ENCODE peak calls at places on chromosome 12, in eight cellular contexts. A is lower lobe of right lung, X is neural progenitor cell, Q is heart right ventricle, Z is neuronal stem cell, D is body of pancreas, K is BJ, R is right lobe of liver. V is an unnamed sample. For H3K27me3, the result is how much of the 10 kb centered on the place peaks cover.

GRCh38 chr12:106309671-106310313 is 7.3 kb downstream of the TCP11L2 start:
- DNase-seq in A (no peak), X (no peak), Z (no peak), Q (no peak), D (no peak), R (no peak), K (peak), V (no peak)

GRCh38 chr12:116222358-116222757 is 55.1 kb downstream of the MED13L start:
- DNase-seq in X (no peak), K (peak), Q (no peak), A (no peak), R (peak), D (peak), Z (no peak), V (no peak)

GRCh38 chr12:94240171-94240570 is 91.8 kb downstream of the PLXNC1 start:
- DNase-seq in Z (no peak), R (no peak), K (no peak), A (no peak), Q (no peak), D (no peak), X (no peak), V (no peak)

GRCh38 chr12:120939523-120939922 is 35.4 kb upstream of the SPPL3 start:
- DNase-seq in R (no peak), Z (no peak), A (peak), D (no peak), X (no peak), K (no peak), Q (no peak), V (no peak)

GRCh38 chr12:124519741-124520140 is 47.7 kb downstream of the NCOR2 start:
- DNase-seq in Q (no peak), K (no peak), A (no peak), R (no peak), Z (no peak), X (no peak), D (no peak), V (no peak)

GRCh38 chr12:88418856-88419497 is 161.3 kb downstream of the KITLG start:
- DNase-seq in K (no peak), Z (no peak), Q (no peak), A (no peak), X (no peak), R (no peak), D (no peak), V (no peak)

GRCh38 chr12:63069860-63070617 is 81.0 kb downstream of the AVPR1A start:
- DNase-seq in Z (no peak), K (no peak), A (no peak), R (no peak), Q (no peak), D (no peak), X (no peak), V (no peak)

GRCh38 chr12:40622246-40622838 is 69.9 kb upstream of the CNTN1 start:
- DNase-seq in X (peak), A (peak), K (no peak), R (peak), Z (peak), Q (peak), D (peak), V (peak)

GRCh38 chr12:70756118-70756517 is 118.9 kb upstream of the PTPRB start:
- DNase-seq in K (peak), Q (no peak), D (no peak), Z (no peak), A (no peak), R (no peak), X (no peak), V (no peak)

GRCh38 chr12:76020731-76021672 is 10.6 kb downstream of the PHLDA1 start:
- DNase-seq in X (no peak), A (no peak), D (no peak), Z (no peak), R (no peak), K (peak), Q (no peak), V (no peak)

GRCh38 chr12:5442251-5443006 is 10.5 kb downstream of the NTF3 start:
- DNase-seq in R (no peak), Q (no peak), D (peak), K (no peak), X (peak), Z (peak), A (no peak), V (peak)

GRCh38 chr12:117091758-117092510 is 7.3 kb downstream of the TESC start:
- DNase-seq in X (no peak), Q (no peak), A (peak), R (no peak), K (no peak), D (no peak), Z (no peak), V (no peak)

GRCh38 chr12:40146800-40147797 is 41.2 kb upstream of the SLC2A13 start:
- DNase-seq in K (no peak), Z (no peak), A (no peak), Q (no peak), X (no peak), R (no peak), D (no peak), V (no peak)

GRCh38 chr12:113230315-113231274 is 9.3 kb downstream of the TPCN1 start:
- DNase-seq in Z (no peak), X (no peak), D (peak), K (no peak), Q (peak), A (no peak), R (no peak), V (no peak)

GRCh38 chr12:2054091-2055018 is 1.6 kb downstream of the CACNA1C start:
- DNase-seq in A (no peak), Q (no peak), R (no peak), Z (no peak), K (no peak), X (peak), D (no peak), V (peak)

GRCh38 chr12:46300906-46301305 is 32.1 kb upstream of the SLC38A1 start:
- DNase-seq in Q (no peak), X (no peak), D (no peak), Z (no peak), R (no peak), A (no peak), K (no peak), V (no peak)

GRCh38 chr12:90065301-90065801 is 356.7 kb upstream of the ATP2B1 start:
- DNase-seq in Z (no peak), D (no peak), K (no peak), A (no peak), Q (no peak), X (no peak), R (no peak), V (peak)

GRCh38 chr12:26473291-26473690 is 277.9 kb downstream of the SSPN start:
- DNase-seq in D (no peak), R (no peak), K (no peak), Q (no peak), X (no peak), Z (no peak), A (no peak), V (no peak)

GRCh38 chr12:57740656-57741412 is 2.3 kb upstream of the AGAP2 start:
- DNase-seq in D (no peak), Z (no peak), R (no peak), K (no peak), X (no peak), A (peak), Q (no peak), V (no peak)

GRCh38 chr12:111455448-111456320 is 50.0 kb downstream of the SH2B3 start:
- DNase-seq in R (no peak), X (no peak), Q (no peak), A (no peak), Z (no peak), D (no peak), K (no peak), V (no peak)

GRCh38 chr12:104507672-104508071 is 50.9 kb downstream of the CHST11 start:
- DNase-seq in Z (no peak), R (no peak), Q (no peak), D (no peak), X (no peak), K (no peak), A (no peak), V (no peak)

GRCh38 chr12:103632554-103633216 is 45.6 kb downstream of the STAB2 start:
- DNase-seq in X (peak), R (peak), Z (peak), A (peak), Q (no peak), K (no peak), D (peak), V (peak)

GRCh38 chr12:51901121-51901812 is 6.0 kb upstream of the ACVRL1 start:
- DNase-seq in Z (no peak), D (no peak), A (no peak), R (no peak), X (no peak), Q (no peak), K (no peak), V (no peak)
- H3K27me3 ChIP-seq in Z (under half), D (under half), A (under half), R (under half), X (under half), Q (under half), K (under half), V (under half)

GRCh38 chr12:109719123-109720022 is 5.7 kb downstream of the FAM222A start:
- DNase-seq in D (no peak), R (no peak), Z (no peak), Q (no peak), X (peak), K (no peak), A (no peak), V (peak)
- H3K4me3 ChIP-seq in D (no peak), R (no peak), Z (no peak), Q (no peak), X (peak), K (no peak), A (no peak), V (no peak)

GRCh38 chr12:42823679-42824078 is 234.1 kb upstream of the PRICKLE1 start:
- DNase-seq in R (no peak), X (no peak), Q (no peak), A (no peak), D (no peak), Z (no peak), K (no peak), V (no peak)

GRCh38 chr12:42815068-42815467 is 225.5 kb upstream of the PRICKLE1 start:
- DNase-seq in R (no peak), Q (no peak), D (no peak), A (no peak), K (no peak), X (no peak), Z (no peak), V (no peak)

GRCh38 chr12:42824327-42824726 is 234.8 kb upstream of the PRICKLE1 start:
- DNase-seq in Q (no peak), R (no peak), D (no peak), A (no peak), X (no peak), K (no peak), Z (no peak), V (no peak)

GRCh38 chr12:42819801-42820200 is 230.3 kb upstream of the PRICKLE1 start:
- DNase-seq in A (no peak), Z (no peak), D (no peak), X (no peak), Q (no peak), R (no peak), K (no peak), V (no peak)
- H3K27me3 ChIP-seq in A (under half), Z (under half), D (under half), X (under half), Q (under half), R (under half), K (under half), V (under half)

GRCh38 chr12:23770202-23770938 is 179.1 kb downstream of the SOX5 start:
- DNase-seq in Q (no peak), R (no peak), D (no peak), X (no peak), A (no peak), K (no peak), Z (no peak), V (no peak)

GRCh38 chr12:23767834-23768233 is 181.6 kb downstream of the SOX5 start:
- DNase-seq in A (no peak), Q (no peak), Z (no peak), D (no peak), K (no peak), X (no peak), R (no peak), V (no peak)

GRCh38 chr12:23775208-23775607 is 174.3 kb downstream of the SOX5 start:
- DNase-seq in D (no peak), R (no peak), A (no peak), K (no peak), X (no peak), Z (no peak), Q (no peak), V (no peak)

GRCh38 chr12:23771230-23771949 is 178.1 kb downstream of the SOX5 start:
- DNase-seq in Q (peak), R (peak), Z (no peak), A (no peak), K (no peak), X (peak), D (no peak), V (no peak)
- H3K4me3 ChIP-seq in Q (no peak), R (peak), Z (no peak), A (no peak), K (no peak), X (no peak), D (no peak), V (no peak)

GRCh38 chr12:130405332-130405731 is 67.6 kb downstream of the PIWIL1 start:
- DNase-seq in A (no peak), X (no peak), D (no peak), Q (no peak), K (no peak), Z (no peak), R (no peak), V (no peak)
- H3K27me3 ChIP-seq in A (under half), X (under half), D (under half), Q (under half), K (under half), Z (under half), R (under half), V (under half)

DNA sequence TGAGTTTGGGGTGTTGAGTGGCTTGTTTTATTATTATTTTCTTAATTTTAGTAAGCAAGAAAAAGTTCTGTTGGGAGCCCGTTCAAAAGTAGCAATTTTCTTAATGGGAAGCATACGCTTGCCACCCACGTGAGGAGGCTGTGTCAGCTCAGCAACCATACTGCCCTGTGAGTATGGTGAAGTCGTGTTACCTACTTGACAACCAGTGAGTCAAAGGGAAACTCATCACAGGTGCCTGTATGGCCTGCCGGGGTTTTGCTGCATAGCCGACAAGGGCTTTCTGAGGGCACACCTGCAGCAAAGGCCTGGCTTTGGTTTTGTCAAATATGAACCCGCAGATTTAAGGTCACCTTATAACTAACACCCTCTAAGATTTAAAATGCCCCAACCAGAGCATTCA is 31.1 kb downstream of the PITPNM2 start:
- DNase-seq in Z (no peak), R (no peak), K (no peak), Q (no peak), A (no peak), X (no peak), D (no peak), V (no peak)
- H3K4me3 ChIP-seq in Z (no peak), R (no peak), K (no peak), Q (no peak), A (no peak), X (no peak), D (no peak), V (no peak)

V was measured in WERI-Rb-1.